ENCODE peak calls at places on chromosomes 11 and 22, in ten cellular contexts. I, U, F, Q, R, O, S, A, T and V are unnamed samples.
A peak's percentile ranks its signal among the peaks of the same experiment; 100 is the strongest.

GRCh38 chr11:75816561-75817239 is 1.7 kb downstream of the UVRAG start:
- DNase-seq in I (no peak), U (no peak), F (no peak), Q (no peak), R (no peak), O (no peak), S (no peak), A (no peak), T (no peak), V (peak; percentile 29)

GRCh38 chr22:46519377-46519776 is 18.0 kb downstream of the CELSR1 start:
- DNase-seq in I (peak; percentile 19), U (no peak), F (no peak), Q (no peak), R (no peak), O (no peak), S (no peak), A (no peak), T (no peak), V (no peak)

GRCh38 chr22:43399338-43399979 is 12.4 kb upstream of the MPPED1 start:
- DNase-seq in I (peak; percentile 13), U (no peak), F (no peak), Q (no peak), R (no peak), O (no peak), S (no peak), A (peak; percentile 35), T (no peak), V (no peak)

GRCh38 chr11:22510741-22511140 is 114.9 kb downstream of the FANCF start:
- DNase-seq in I (no peak), U (no peak), F (peak; percentile 80), Q (no peak), R (no peak), O (no peak), S (no peak), A (no peak), T (no peak), V (no peak)

GRCh38 chr11:35313066-35313765 is 106.1 kb downstream of the SLC1A2 start:
- DNase-seq in I (no peak), U (no peak), F (no peak), Q (no peak), R (no peak), O (no peak), S (no peak), A (no peak), T (no peak), V (no peak)

GRCh38 chr22:31768422-31769059 is 14.7 kb downstream of the DEPDC5 start:
- DNase-seq in I (no peak), U (no peak), F (no peak), Q (no peak), R (no peak), O (no peak), S (no peak), A (no peak), T (no peak), V (no peak)

GRCh38 chr22:46963672-46964545 is 201.5 kb downstream of the TBC1D22A start:
- DNase-seq in I (no peak), U (no peak), F (no peak), Q (no peak), R (no peak), O (no peak), S (no peak), A (no peak), T (no peak), V (no peak)

GRCh38 chr11:9069256-9069655 is 22.1 kb downstream of the SCUBE2 start:
- DNase-seq in I (no peak), U (no peak), F (no peak), Q (no peak), R (no peak), O (no peak), S (no peak), A (no peak), T (no peak), V (no peak)

GRCh38 chr22:33188316-33188715 is 130.1 kb upstream of the SYN3 start:
- DNase-seq in I (no peak), U (no peak), F (no peak), Q (no peak), R (no peak), O (no peak), S (no peak), A (no peak), T (no peak), V (peak; percentile 5)

GRCh38 chr22:32917577-32918375 is 116.3 kb downstream of the TIMP3 start:
- DNase-seq in I (peak; percentile 35), U (no peak), F (no peak), Q (no peak), R (no peak), O (no peak), S (no peak), A (no peak), T (no peak), V (no peak)

GRCh38 chr11:68439355-68440065 is 21.0 kb upstream of the PPP6R3 start:
- DNase-seq in I (no peak), U (no peak), F (no peak), Q (no peak), R (no peak), O (no peak), S (no peak), A (no peak), T (no peak), V (no peak)

GRCh38 chr11:128324051-128324481 is 263.3 kb downstream of the ETS1 start:
- DNase-seq in I (no peak), U (no peak), F (no peak), Q (no peak), R (no peak), O (no peak), S (no peak), A (no peak), T (no peak), V (no peak)

GRCh38 chr11:59510917-59511589 is at the start of gene OR4D9:
- DNase-seq in I (no peak), U (no peak), F (no peak), Q (no peak), R (no peak), O (no peak), S (no peak), A (no peak), T (no peak), V (peak; percentile 97)

GRCh38 chr11:125514336-125515101 is 18.5 kb upstream of the FEZ1 start:
- DNase-seq in I (no peak), U (no peak), F (peak; percentile 71), Q (no peak), R (no peak), O (peak; percentile 77), S (no peak), A (no peak), T (no peak), V (peak; percentile 55)

GRCh38 chr11:16280256-16280682 is 76.1 kb downstream of the SOX6 start:
- DNase-seq in I (peak; percentile 59), U (no peak), F (peak; percentile 51), Q (no peak), R (no peak), O (no peak), S (no peak), A (no peak), T (no peak), V (peak; percentile 17)

GRCh38 chr11:134275534-134276395 is at the start of gene GLB1L3:
- DNase-seq in I (no peak), U (no peak), F (peak; percentile 49), Q (no peak), R (peak; percentile 51), O (peak; percentile 68), S (no peak), A (peak; percentile 68), T (no peak), V (peak; percentile 11)